ENCODE peak calls at places on chromosomes 13 and 19, in five cellular contexts. One of them, this sample, is unnamed.

GRCh38 chr19:590396-590745 is 690 bp downstream of the HCN2 start:
- DNase-seq in T-helper 9 cell: no peak
- DNase-seq in stimulated activated CD4-positive, alpha-beta T cell treated with anti-CD3 and anti-CD28 coated beads, Interleukin-2, amount 100 ng/mL, for 48 hours: no peak
- DNase-seq in nucleus accumbens: no peak
- DNase-seq in lung: no peak
- DNase-seq in this sample: no peak

GRCh38 chr19:6224308-6224675 is 55.5 kb downstream of the MLLT1 start:
- DNase-seq in T-helper 9 cell: no peak
- DNase-seq in nucleus accumbens: no peak
- DNase-seq in lung: no peak
- DNase-seq in stimulated activated CD4-positive, alpha-beta T cell treated with anti-CD3 and anti-CD28 coated beads, Interleukin-2, amount 100 ng/mL, for 48 hours: no peak
- DNase-seq in this sample: no peak

GRCh38 chr19:2446390-2446789 is 10.4 kb downstream of the LMNB2 start:
- DNase-seq in stimulated activated CD4-positive, alpha-beta T cell treated with anti-CD3 and anti-CD28 coated beads, Interleukin-2, amount 100 ng/mL, for 48 hours: no peak
- DNase-seq in T-helper 9 cell: no peak
- DNase-seq in lung: no peak
- DNase-seq in nucleus accumbens: no peak
- DNase-seq in this sample: no peak

GRCh38 chr19:1568320-1569019 is at the start of gene MEX3D:
- DNase-seq in nucleus accumbens: peak
- DNase-seq in lung: peak
- DNase-seq in stimulated activated CD4-positive, alpha-beta T cell treated with anti-CD3 and anti-CD28 coated beads, Interleukin-2, amount 100 ng/mL, for 48 hours: peak
- DNase-seq in T-helper 9 cell: peak
- DNase-seq in this sample: peak

GRCh38 chr13:21573920-21574712 is 29.9 kb downstream of the MICU2 start:
- DNase-seq in lung: no peak
- DNase-seq in T-helper 9 cell: no peak
- DNase-seq in stimulated activated CD4-positive, alpha-beta T cell treated with anti-CD3 and anti-CD28 coated beads, Interleukin-2, amount 100 ng/mL, for 48 hours: no peak
- DNase-seq in nucleus accumbens: no peak
- DNase-seq in this sample: no peak

GRCh38 chr13:21673592-21674270 is 2.9 kb downstream of the FGF9 start:
- DNase-seq in lung: no peak
- DNase-seq in nucleus accumbens: no peak
- DNase-seq in stimulated activated CD4-positive, alpha-beta T cell treated with anti-CD3 and anti-CD28 coated beads, Interleukin-2, amount 100 ng/mL, for 48 hours: no peak
- DNase-seq in T-helper 9 cell: peak
- DNase-seq in this sample: peak

GRCh38 chr13:45783346-45784043 is 68.1 kb downstream of the SIAH3 start:
- DNase-seq in nucleus accumbens: no peak
- DNase-seq in lung: no peak
- DNase-seq in stimulated activated CD4-positive, alpha-beta T cell treated with anti-CD3 and anti-CD28 coated beads, Interleukin-2, amount 100 ng/mL, for 48 hours: no peak
- DNase-seq in T-helper 9 cell: no peak
- DNase-seq in this sample: no peak

GRCh38 chr19:2336528-2337328 is 8.2 kb downstream of the SPPL2B start:
- DNase-seq in T-helper 9 cell: no peak
- DNase-seq in nucleus accumbens: no peak
- DNase-seq in lung: no peak
- DNase-seq in stimulated activated CD4-positive, alpha-beta T cell treated with anti-CD3 and anti-CD28 coated beads, Interleukin-2, amount 100 ng/mL, for 48 hours: no peak
- DNase-seq in this sample: no peak

GRCh38 chr19:17703823-17704463 is 15.3 kb upstream of the MAP1S start:
- DNase-seq in T-helper 9 cell: peak
- DNase-seq in lung: no peak
- DNase-seq in stimulated activated CD4-positive, alpha-beta T cell treated with anti-CD3 and anti-CD28 coated beads, Interleukin-2, amount 100 ng/mL, for 48 hours: peak
- DNase-seq in nucleus accumbens: peak
- DNase-seq in this sample: no peak

This sample was measured in thyroid gland.